ENCODE peak calls at places on chromosomes 6 and 20, in eight cellular contexts. H is OCI-LY7, E is cardiac fibroblast, D is astrocyte of the cerebellum, F is fibroblast of the aortic adventitia, N is mucosa of descending colon, G is BE2C, T is cardiac muscle cell. X is an unnamed sample.

GRCh38 chr6:159836294-159837140 is 36.4 kb downstream of the PNLDC1 start:
- DNase-seq in D (no peak), H (no peak), F (peak), E (peak), T (peak), N (no peak), G (no peak), X (no peak)

GRCh38 chr6:101582786-101583185 is 189.3 kb downstream of the GRIK2 start:
- DNase-seq in E (no peak), N (no peak), T (no peak), H (no peak), D (no peak), G (no peak), F (no peak), X (no peak)

GRCh38 chr6:152916035-152916434 is 66.8 kb downstream of the FBXO5 start:
- DNase-seq in T (no peak), D (no peak), E (no peak), F (no peak), H (no peak), N (no peak), G (no peak), X (no peak)

GRCh38 chr20:6028795-6029194 is 25.1 kb downstream of the LRRN4 start:
- DNase-seq in H (no peak), T (no peak), D (no peak), E (no peak), N (no peak), F (no peak), G (no peak), X (no peak)

GRCh38 chr20:36399147-36399968 is 93.2 kb downstream of the DLGAP4 start:
- DNase-seq in G (peak), F (no peak), T (peak), H (peak), N (no peak), D (no peak), E (peak), X (no peak)

GRCh38 chr6:134424795-134425163 is 106.9 kb upstream of the SGK1 start:
- DNase-seq in E (no peak), G (no peak), F (no peak), N (no peak), H (no peak), T (no peak), D (no peak), X (no peak)

GRCh38 chr20:36144336-36144735 is 10.2 kb upstream of the EPB41L1 start:
- DNase-seq in E (no peak), D (no peak), H (no peak), T (no peak), F (no peak), G (peak), N (no peak), X (no peak)

GRCh38 chr20:46174469-46175126 is 56.5 kb downstream of the CD40 start:
- DNase-seq in D (peak), F (peak), H (peak), E (peak), T (peak), G (peak), N (peak), X (no peak)

GRCh38 chr20:10573273-10573950 is 100.4 kb downstream of the JAG1 start:
- DNase-seq in F (peak), D (no peak), H (no peak), T (no peak), G (no peak), N (no peak), E (peak), X (no peak)

GRCh38 chr6:136593748-136594490 is 43.7 kb upstream of the MAP7 start:
- DNase-seq in N (no peak), F (peak), H (peak), D (peak), E (peak), G (no peak), T (peak), X (peak)

GRCh38 chr20:44450279-44450937 is 25.3 kb upstream of the TTPAL start:
- DNase-seq in F (no peak), N (no peak), T (no peak), E (no peak), G (no peak), D (no peak), H (no peak), X (no peak)

GRCh38 chr20:9761476-9761875 is 77.4 kb downstream of the PAK5 start:
- DNase-seq in H (no peak), G (no peak), F (no peak), T (no peak), N (no peak), E (no peak), D (no peak), X (no peak)

GRCh38 chr6:28657756-28658465 is 132.2 kb downstream of the GPX5 start:
- DNase-seq in D (no peak), G (peak), H (peak), F (peak), T (peak), E (peak), N (no peak), X (no peak)

GRCh38 chr6:166691199-166691598 is 64.1 kb upstream of the RPS6KA2 start:
- DNase-seq in F (peak), E (peak), N (no peak), G (no peak), T (peak), H (no peak), D (peak), X (peak)

GRCh38 chr6:31042801-31043200 is 32.5 kb downstream of the MUC22 start:
- DNase-seq in N (no peak), E (peak), D (no peak), H (no peak), F (peak), T (peak), G (peak), X (peak)

GRCh38 chr6:5078121-5078695 is 6.9 kb upstream of the PPP1R3G start:
- DNase-seq in N (no peak), H (peak), D (no peak), E (peak), F (no peak), T (no peak), G (no peak), X (no peak)

GRCh38 chr6:155352812-155353211 is 38.5 kb upstream of the TFB1M start:
- DNase-seq in G (no peak), N (no peak), E (peak), D (no peak), F (peak), H (no peak), T (peak), X (peak)

GRCh38 chr6:31005249-31006020 is 4.8 kb upstream of the MUC22 start:
- DNase-seq in N (no peak), D (no peak), H (no peak), G (no peak), F (no peak), E (no peak), T (no peak), X (no peak)

GRCh38 chr20:46259260-46259859 is 48.9 kb downstream of the CDH22 start:
- DNase-seq in T (no peak), G (no peak), H (no peak), F (no peak), D (no peak), N (no peak), E (no peak), X (no peak)

GRCh38 chr6:144482142-144482541 is 197.0 kb downstream of the UTRN start:
- DNase-seq in H (peak), F (peak), N (no peak), E (peak), T (peak), G (peak), D (peak), X (peak)

GRCh38 chr6:37451411-37452273 is 18.6 kb downstream of the CMTR1 start:
- DNase-seq in N (no peak), F (peak), G (no peak), E (no peak), T (peak), H (no peak), D (no peak), X (no peak)

GRCh38 chr6:44117397-44118128 is 9.7 kb downstream of the MRPL14 start:
- DNase-seq in D (no peak), N (no peak), G (no peak), T (no peak), F (no peak), H (no peak), E (no peak), X (no peak)

GRCh38 chr6:155495011-155495768 is 39.6 kb upstream of the NOX3 start:
- DNase-seq in N (no peak), E (peak), T (peak), F (peak), G (peak), D (no peak), H (peak), X (peak)

GRCh38 chr6:145815351-145815772 is 767 bp upstream of the FBXO30 start:
- DNase-seq in N (no peak), T (peak), E (peak), H (no peak), G (peak), F (no peak), D (no peak), X (no peak)

GRCh38 chr20:20839771-20840170 is 127.3 kb upstream of the RALGAPA2 start:
- DNase-seq in D (no peak), N (no peak), F (no peak), E (no peak), T (no peak), H (no peak), G (no peak), X (no peak)

GRCh38 chr20:53513168-53513488 is 80.5 kb downstream of the ZNF217 start:
- DNase-seq in G (no peak), E (peak), F (no peak), H (no peak), N (no peak), T (no peak), D (no peak), X (no peak)

GRCh38 chr6:82143041-82143481 is 104.5 kb downstream of the IBTK start:
- DNase-seq in E (peak), N (no peak), G (no peak), T (no peak), H (no peak), D (no peak), F (peak), X (peak)

GRCh38 chr20:41178495-41178894 is 41.2 kb downstream of the PLCG1 start:
- DNase-seq in H (no peak), F (no peak), D (no peak), N (no peak), G (no peak), T (no peak), E (no peak), X (no peak)

GRCh38 chr6:20801595-20801994 is 267.3 kb downstream of the CDKAL1 start:
- DNase-seq in T (no peak), N (no peak), H (no peak), E (no peak), G (no peak), D (no peak), F (no peak), X (no peak)

GRCh38 chr6:130907687-130908086 is 80.5 kb downstream of the SMLR1 start:
- DNase-seq in E (no peak), H (no peak), G (no peak), F (no peak), T (no peak), D (no peak), N (no peak), X (no peak)

GRCh38 chr6:34226731-34227586 is 9.7 kb upstream of the HMGA1 start:
- DNase-seq in N (no peak), D (no peak), G (no peak), T (no peak), E (no peak), F (no peak), H (peak), X (no peak)

GRCh38 chr6:37354526-37355384 is 972 bp downstream of the RNF8 start:
- DNase-seq in H (peak), T (peak), D (no peak), E (peak), N (peak), G (peak), F (no peak), X (no peak)

GRCh38 chr20:2093200-2093781 is 8.3 kb upstream of the STK35 start:
- DNase-seq in T (no peak), E (no peak), N (no peak), D (no peak), G (peak), F (no peak), H (peak), X (no peak)

GRCh38 chr6:135871878-135872277 is 20.4 kb downstream of the PDE7B start:
- DNase-seq in T (peak), G (no peak), H (no peak), N (no peak), F (peak), D (no peak), E (peak), X (no peak)

GRCh38 chr6:104711371-104711770 is 148.3 kb downstream of the HACE1 start:
- DNase-seq in T (peak), N (no peak), E (peak), G (no peak), D (no peak), F (peak), H (no peak), X (peak)

GRCh38 chr6:26022166-26022510 is 59.5 kb downstream of the TRIM38 start:
- DNase-seq in D (no peak), G (peak), E (peak), F (peak), N (no peak), T (peak), H (peak), X (no peak)

GRCh38 chr6:166997768-166998255 is 1.4 kb upstream of the CEP43 start:
- DNase-seq in T (peak), E (peak), H (peak), F (peak), G (peak), D (peak), N (peak), X (peak)

GRCh38 chr6:41073203-41073967 is 611 bp downstream of the NFYA start:
- DNase-seq in D (peak), F (no peak), G (peak), N (peak), E (peak), T (peak), H (peak), X (no peak)

DNA sequence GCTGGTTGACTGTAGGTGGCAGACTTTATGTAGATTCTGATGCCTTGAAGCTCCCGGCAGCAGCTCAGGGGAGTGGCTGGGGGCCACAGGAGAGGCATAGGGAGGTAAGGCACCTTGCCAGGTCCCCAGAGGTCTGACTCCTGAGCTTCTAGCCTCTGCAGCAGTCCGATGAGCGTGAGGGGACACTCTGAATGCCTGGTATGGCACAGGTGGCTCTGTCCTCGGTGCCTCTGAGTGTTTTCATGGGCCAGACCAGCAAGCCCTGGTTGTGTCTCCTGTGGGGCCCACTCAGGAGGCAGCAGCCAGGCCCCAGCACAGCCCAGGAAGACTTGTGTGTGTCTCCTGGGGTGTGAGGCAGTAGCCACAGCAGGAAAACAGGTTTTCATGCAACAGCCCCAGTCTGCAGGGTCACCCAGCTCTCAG is 39.7 kb upstream of the IRF4 start:
- DNase-seq in E (no peak), G (no peak), H (peak), D (no peak), F (no peak), T (no peak), N (no peak), X (no peak)
- H3K4me3 ChIP-seq in E (no peak), G (no peak), H (no peak), D (no peak), F (no peak), T (no peak), N (no peak), X (no peak)

DNA sequence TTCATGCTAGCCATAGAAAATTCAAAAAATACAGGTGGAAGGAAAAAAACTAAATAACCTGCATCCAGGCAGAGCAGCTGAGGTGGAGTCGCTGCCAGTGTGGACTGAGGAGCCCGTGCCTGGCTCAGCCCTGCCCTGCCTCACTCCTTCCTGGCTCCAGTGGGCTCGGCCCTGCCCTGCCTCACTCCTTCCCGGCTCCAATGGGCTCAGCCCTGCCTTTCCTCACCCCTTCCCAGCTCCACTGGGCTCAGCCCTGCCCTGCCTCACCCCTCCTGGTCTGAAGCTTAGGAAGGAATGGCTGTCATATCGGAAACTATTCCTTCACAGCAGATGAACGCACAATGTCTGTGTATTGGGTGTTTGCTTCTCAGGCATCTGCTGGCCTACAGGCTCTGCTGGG is 142.1 kb downstream of the SMOC2 start:
- DNase-seq in T (no peak), H (no peak), D (no peak), N (no peak), F (no peak), G (no peak), E (no peak), X (no peak)
- TF ChIP-seq CTCF in T (no peak), H (no peak), D (no peak), N (no peak), F (no peak), G (no peak), E (no peak), X (no peak)

DNA sequence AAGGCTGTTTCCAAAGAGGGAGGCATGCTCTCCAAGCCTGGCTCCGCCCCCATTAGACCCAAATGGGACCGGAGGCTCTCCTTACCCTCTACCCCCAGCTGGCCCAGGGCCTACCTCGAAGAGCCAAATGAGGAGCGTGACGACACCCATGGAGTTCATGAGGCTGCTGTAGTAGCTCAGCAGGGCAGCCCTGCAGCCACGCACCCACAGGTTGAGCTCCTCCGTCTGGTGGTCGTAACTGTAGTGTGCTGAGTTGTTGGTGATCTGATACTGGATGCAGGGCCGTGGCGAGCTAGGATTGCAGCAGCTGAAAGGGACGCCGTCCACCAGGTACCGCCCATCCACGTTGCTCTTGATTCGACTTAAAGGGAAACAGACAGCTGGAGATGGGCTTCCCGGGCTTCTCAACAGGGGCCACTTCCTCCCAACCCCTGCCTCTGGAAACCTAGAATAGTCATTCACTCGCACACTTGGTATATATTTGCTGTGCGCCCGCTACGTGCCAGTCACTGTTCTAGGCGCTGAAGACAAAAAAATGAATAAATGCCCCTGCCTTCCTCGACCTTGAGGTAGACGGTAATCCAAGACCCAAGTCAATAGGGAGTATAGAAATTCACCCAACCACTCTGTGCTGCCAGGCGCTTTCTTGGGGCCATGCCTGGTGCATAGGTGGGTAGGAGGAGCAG is 18.0 kb downstream of the PRPH2 start:
- DNase-seq in T (peak), E (no peak), N (no peak), G (no peak), F (no peak), H (no peak), D (no peak), X (no peak)
- H3K4me3 ChIP-seq in T (peak), E (peak), N (no peak), G (no peak), F (peak), H (no peak), D (peak), X (peak)

DNA sequence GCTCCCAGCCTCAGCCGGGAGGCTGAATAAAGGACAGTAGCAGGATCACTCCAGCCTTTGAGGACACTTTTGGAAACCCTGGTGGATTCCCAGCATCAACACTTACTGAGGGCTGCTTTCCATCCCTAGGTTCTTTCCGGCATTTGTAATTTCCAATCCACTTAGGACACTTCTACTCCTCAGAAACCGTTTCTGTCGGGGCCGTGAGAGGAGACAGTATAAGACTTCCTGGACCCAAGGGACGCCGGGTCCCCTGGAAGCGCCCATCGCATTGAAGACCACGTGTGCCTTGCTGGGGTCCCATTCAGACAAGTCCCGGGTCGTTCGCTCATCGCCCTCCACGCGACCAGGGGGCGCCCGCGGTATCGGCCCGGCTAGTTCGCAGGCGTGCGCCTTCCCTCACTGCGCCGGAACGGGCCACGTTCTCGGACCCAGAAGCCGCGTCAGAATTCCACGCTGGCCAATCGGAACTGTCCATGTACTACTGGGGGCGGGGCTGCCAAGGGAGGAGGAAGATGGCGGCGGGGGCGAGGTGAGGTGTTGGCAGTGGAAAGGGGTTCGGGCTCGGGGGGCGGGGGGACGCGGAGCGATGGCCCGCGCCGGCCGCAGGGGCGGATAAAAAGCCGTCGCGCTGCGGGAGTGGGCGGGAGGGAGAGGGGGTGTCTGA is at the start of gene NUS1:
- DNase-seq in N (peak), G (peak), T (peak), D (peak), H (peak), F (peak), E (peak), X (peak)
- TF ChIP-seq CTCF in N (peak), G (peak), T (peak), D (peak), H (peak), F (peak), E (peak), X (peak)

DNA sequence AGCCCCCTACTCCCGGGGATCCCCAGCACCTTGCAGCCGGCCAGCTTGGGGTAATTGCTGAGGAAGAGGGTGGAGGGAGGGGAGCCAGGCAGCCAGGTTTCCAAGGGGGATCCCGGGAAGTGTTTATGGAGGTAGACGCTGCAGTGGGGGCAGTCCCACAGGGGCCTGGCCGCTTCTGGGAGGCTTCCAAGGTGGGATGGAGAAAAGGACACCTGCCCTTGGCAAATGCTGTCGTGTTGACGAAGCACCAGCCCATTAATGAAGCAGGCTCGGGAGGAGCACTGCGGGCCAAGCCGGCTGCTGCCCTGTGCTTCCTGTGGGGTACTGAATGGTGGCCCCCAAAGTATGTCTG is 82.4 kb downstream of the TMEM242 start:
- DNase-seq in F (no peak), T (no peak), G (no peak), D (no peak), N (peak), H (no peak), E (no peak), X (no peak)
- H3K4me3 ChIP-seq in F (no peak), T (no peak), G (no peak), D (no peak), N (no peak), H (no peak), E (no peak), X (no peak)

X was measured in AG09309.